ENCODE peak calls at places on chromosome 5, in six cellular contexts. R, U, N, E, K and P are unnamed samples.

GRCh38 chr5:163622796-163623195 is 117.4 kb downstream of the MAT2B start:
- DNase-seq in R (no peak), U (no peak), N (no peak), E (no peak), K (no peak), P (no peak)

GRCh38 chr5:67111779-67112178 is 84.8 kb downstream of the CD180 start:
- DNase-seq in R (no peak), U (no peak), N (no peak), E (no peak), K (no peak), P (no peak)

GRCh38 chr5:83341815-83342334 is 129.7 kb upstream of the VCAN start:
- DNase-seq in R (no peak), U (no peak), N (no peak), E (no peak), K (no peak), P (no peak)

GRCh38 chr5:35029333-35029732 is 18.4 kb downstream of the AGXT2 start:
- DNase-seq in R (no peak), U (no peak), N (peak), E (peak), K (no peak), P (no peak)

GRCh38 chr5:3715048-3715447 is 119.4 kb downstream of the IRX1 start:
- DNase-seq in R (no peak), U (no peak), N (no peak), E (no peak), K (no peak), P (no peak)

GRCh38 chr5:154480847-154481246 is 2.8 kb upstream of the HAND1 start:
- DNase-seq in R (no peak), U (no peak), N (no peak), E (no peak), K (no peak), P (no peak)

GRCh38 chr5:173913686-173914321 is 25.7 kb downstream of the CPEB4 start:
- DNase-seq in R (no peak), U (no peak), N (no peak), E (no peak), K (no peak), P (no peak)

GRCh38 chr5:168039485-168040005 is 251.9 kb upstream of the WWC1 start:
- DNase-seq in R (no peak), U (no peak), N (no peak), E (no peak), K (no peak), P (no peak)

GRCh38 chr5:112757468-112758208 is 20.0 kb downstream of the APC start:
- DNase-seq in R (peak), U (peak), N (peak), E (no peak), K (no peak), P (no peak)

GRCh38 chr5:176543428-176544182 is 5.5 kb upstream of the CDHR2 start:
- DNase-seq in R (peak), U (peak), N (peak), E (no peak), K (no peak), P (peak)

GRCh38 chr5:142740474-142740873 is 29.7 kb upstream of the ARHGAP26 start:
- DNase-seq in R (no peak), U (no peak), N (no peak), E (no peak), K (no peak), P (no peak)

GRCh38 chr5:176619203-176619568 is 9.2 kb upstream of the GPRIN1 start:
- DNase-seq in R (no peak), U (peak), N (peak), E (peak), K (no peak), P (peak)

GRCh38 chr5:53543401-53543800 is 17.0 kb upstream of the NDUFS4 start:
- DNase-seq in R (no peak), U (no peak), N (peak), E (peak), K (no peak), P (no peak)

GRCh38 chr5:78537821-78538220 is 110.8 kb downstream of the LHFPL2 start:
- DNase-seq in R (peak), U (no peak), N (peak), E (no peak), K (no peak), P (no peak)

GRCh38 chr5:157977957-157978505 is 119.1 kb upstream of the CLINT1 start:
- DNase-seq in R (no peak), U (no peak), N (no peak), E (no peak), K (no peak), P (no peak)

GRCh38 chr5:68848086-68848485 is 245.7 kb upstream of the SLC30A5 start:
- DNase-seq in R (no peak), U (no peak), N (no peak), E (no peak), K (no peak), P (no peak)

GRCh38 chr5:177077335-177077734 is 9.4 kb upstream of the FGFR4 start:
- DNase-seq in R (no peak), U (no peak), N (no peak), E (no peak), K (no peak), P (no peak)

GRCh38 chr5:146048994-146049703 is 56.2 kb downstream of the PLAC8L1 start:
- DNase-seq in R (peak), U (no peak), N (peak), E (peak), K (no peak), P (no peak)